ENCODE peak calls at places on chromosome 11, in eight cellular contexts. I is stimulated activated CD4-positive, alpha-beta T cell treated with anti-CD3 and anti-CD28 coated beads, Interleukin-4, amount 100 ng/mL, for 48 hours; S is activated T-helper 9 cell treated with anti-CD3 and anti-CD28 coated beads, Interleukin-2, amount 50 U/mL, for 16 hours; N is central memory CD4-positive, alpha-beta T cell; B is EL; Y is nephron progenitor cell; E is stomach; V is activated CD4-positive, alpha-beta T cell treated with anti-CD3 and anti-CD28 coated beads for 4 hours. M is an unnamed sample.

GRCh38 chr11:128694618-128695481 is 978 bp downstream of the FLI1 start:
- DNase-seq in I (no peak), S (peak), N (no peak), B (peak), Y (peak), E (no peak), V (no peak), M (peak)

GRCh38 chr11:77179048-77179447 is 51.0 kb downstream of the MYO7A start:
- DNase-seq in I (no peak), S (no peak), N (no peak), B (no peak), Y (no peak), E (no peak), V (no peak), M (no peak)

GRCh38 chr11:103870821-103871309 is 165.6 kb upstream of the DDI1 start:
- DNase-seq in I (no peak), S (no peak), N (no peak), B (no peak), Y (no peak), E (no peak), V (no peak), M (no peak)

GRCh38 chr11:46951864-46952263 is 15.3 kb downstream of the CSTPP1 start:
- DNase-seq in I (no peak), S (no peak), N (no peak), B (no peak), Y (no peak), E (no peak), V (no peak), M (no peak)

GRCh38 chr11:70604221-70604620 is 205.9 kb downstream of the CTTN start:
- DNase-seq in I (no peak), S (no peak), N (no peak), B (no peak), Y (no peak), E (no peak), V (no peak), M (no peak)

GRCh38 chr11:122784325-122785155 is 53.8 kb upstream of the CRTAM start:
- DNase-seq in I (no peak), S (no peak), N (no peak), B (peak), Y (no peak), E (no peak), V (no peak), M (no peak)

GRCh38 chr11:122440783-122441701 is 214.5 kb upstream of the UBASH3B start:
- DNase-seq in I (no peak), S (no peak), N (no peak), B (peak), Y (peak), E (no peak), V (no peak), M (no peak)

GRCh38 chr11:77071671-77072605 is 5.2 kb downstream of the CAPN5 start:
- DNase-seq in I (no peak), S (no peak), N (no peak), B (peak), Y (no peak), E (peak), V (no peak), M (no peak)

GRCh38 chr11:116167706-116168458 is 604.9 kb downstream of the BUD13 start:
- DNase-seq in I (no peak), S (no peak), N (no peak), B (no peak), Y (no peak), E (no peak), V (no peak), M (no peak)

GRCh38 chr11:12717851-12718291 is 43.6 kb downstream of the TEAD1 start:
- DNase-seq in I (peak), S (peak), N (peak), B (no peak), Y (no peak), E (no peak), V (peak), M (no peak)

GRCh38 chr11:35593143-35593542 is 25.1 kb upstream of the FJX1 start:
- DNase-seq in I (no peak), S (no peak), N (no peak), B (peak), Y (no peak), E (no peak), V (no peak), M (no peak)

GRCh38 chr11:81207421-81208054 is 1526.1 kb downstream of the FAM181B start:
- DNase-seq in I (no peak), S (no peak), N (no peak), B (no peak), Y (no peak), E (no peak), V (no peak), M (no peak)

GRCh38 chr11:70641366-70641765 is 243.0 kb downstream of the CTTN start:
- DNase-seq in I (no peak), S (no peak), N (no peak), B (no peak), Y (peak), E (no peak), V (no peak), M (no peak)

GRCh38 chr11:129144256-129144655 is 47.9 kb downstream of the ARHGAP32 start:
- DNase-seq in I (no peak), S (no peak), N (no peak), B (no peak), Y (no peak), E (no peak), V (no peak), M (no peak)

GRCh38 chr11:2582958-2583604 is 116.7 kb downstream of the KCNQ1OT1 start:
- DNase-seq in I (no peak), S (no peak), N (no peak), B (no peak), Y (no peak), E (peak), V (no peak), M (no peak)

GRCh38 chr11:103892603-103893002 is 143.8 kb upstream of the DDI1 start:
- DNase-seq in I (no peak), S (no peak), N (no peak), B (peak), Y (no peak), E (no peak), V (no peak), M (no peak)

GRCh38 chr11:124934862-124935547 is 842 bp downstream of the HEPACAM start:
- DNase-seq in I (no peak), S (no peak), N (no peak), B (peak), Y (no peak), E (no peak), V (no peak), M (no peak)

GRCh38 chr11:77158041-77158695 is 30.1 kb downstream of the MYO7A start:
- DNase-seq in I (no peak), S (no peak), N (no peak), B (no peak), Y (no peak), E (no peak), V (no peak), M (no peak)

GRCh38 chr11:103537904-103538502 is 428.8 kb downstream of the DYNC2H1 start:
- DNase-seq in I (no peak), S (no peak), N (no peak), B (peak), Y (no peak), E (no peak), V (no peak), M (no peak)

GRCh38 chr11:12770966-12771597 is 96.9 kb downstream of the TEAD1 start:
- DNase-seq in I (no peak), S (no peak), N (no peak), B (no peak), Y (no peak), E (no peak), V (no peak), M (no peak)

M was measured in stimulated activated naive CD4-positive, alpha-beta T cell treated with Interleukin-2 at 50 U/mL for 16 hours.